ENCODE peak calls at places on chromosomes 7 and 10, in seven cellular contexts. T is OCI-LY7, C is neuronal stem cell, S is hepatocyte, N is IMR-90, P is fibroblast of lung, Z is GM23338. H is an unnamed sample.

GRCh38 chr7:98826811-98827231 is 43.0 kb downstream of the TMEM130 start:
- DNase-seq in P (peak; percentile 8), S (no peak), T (no peak), Z (peak; percentile 48), C (no peak), N (no peak), H (no peak)

GRCh38 chr10:48444266-48444665 is 137.8 kb downstream of the MAPK8 start:
- DNase-seq in P (peak; percentile 49), C (peak; percentile 29), T (peak; percentile 16), N (peak; percentile 51), S (peak; percentile 23), Z (peak; percentile 60), H (no peak)

GRCh38 chr7:32921896-32922295 is 30.3 kb upstream of the KBTBD2 start:
- DNase-seq in N (peak; percentile 78), S (no peak), T (no peak), Z (no peak), P (no peak), C (no peak), H (no peak)

GRCh38 chr10:1651280-1651975 is 85.9 kb downstream of the ADARB2 start:
- DNase-seq in T (no peak), N (no peak), S (no peak), C (no peak), Z (no peak), P (no peak), H (no peak)

GRCh38 chr10:88271736-88272135 is 311.4 kb downstream of the RNLS start:
- DNase-seq in C (no peak), P (peak; percentile 42), Z (no peak), T (no peak), N (peak; percentile 43), S (no peak), H (no peak)

GRCh38 chr10:70664702-70665195 is 7.6 kb upstream of the ADAMTS14 start:
- DNase-seq in C (no peak), N (peak; percentile 95), P (peak; percentile 96), T (peak; percentile 24), S (peak; percentile 39), Z (no peak), H (peak; percentile 51)

GRCh38 chr10:46550795-46551700 is 5.4 kb downstream of the GPRIN2 start:
- DNase-seq in P (no peak), N (no peak), C (no peak), T (no peak), Z (no peak), S (no peak), H (no peak)

GRCh38 chr7:90690159-90690858 is 94.2 kb downstream of the CDK14 start:
- DNase-seq in P (no peak), Z (no peak), S (no peak), C (no peak), T (peak; percentile 51), N (no peak), H (no peak)

GRCh38 chr10:123967626-123968243 is 76.1 kb upstream of the CPXM2 start:
- DNase-seq in C (peak; percentile 74), Z (peak; percentile 92), T (peak; percentile 50), S (peak; percentile 86), N (peak; percentile 11), P (peak; percentile 37), H (no peak)

GRCh38 chr7:151745090-151745638 is 131.8 kb downstream of the PRKAG2 start:
- DNase-seq in C (no peak), T (no peak), Z (no peak), P (peak; percentile 95), S (peak; percentile 91), N (peak; percentile 89), H (peak; percentile 96)

GRCh38 chr7:7821517-7821916 is 103.1 kb upstream of the RPA3 start:
- DNase-seq in S (no peak), Z (peak; percentile 30), N (no peak), P (no peak), T (no peak), C (no peak), H (no peak)

GRCh38 chr7:30613366-30614325 is 19.0 kb downstream of the GARS1 start:
- DNase-seq in P (no peak), C (no peak), N (no peak), Z (no peak), T (no peak), S (no peak), H (no peak)

GRCh38 chr7:77885155-77885554 is 86.6 kb downstream of the PHTF2 start:
- DNase-seq in N (no peak), Z (no peak), P (no peak), C (no peak), T (no peak), S (no peak), H (no peak)

GRCh38 chr10:124899151-124899550 is 42.8 kb upstream of the ZRANB1 start:
- DNase-seq in P (no peak), S (no peak), N (no peak), Z (no peak), T (no peak), C (no peak), H (no peak)

GRCh38 chr10:98088186-98088971 is 46.1 kb upstream of the R3HCC1L start:
- DNase-seq in Z (no peak), T (no peak), P (no peak), C (no peak), S (no peak), N (no peak), H (no peak)

GRCh38 chr7:102165136-102165535 is 121.5 kb upstream of the SH2B2 start:
- DNase-seq in S (no peak), P (peak; percentile 4), T (no peak), N (no peak), Z (no peak), C (no peak), H (no peak)

GRCh38 chr10:128043259-128044045 is 82.8 kb downstream of the MKI67 start:
- DNase-seq in P (no peak), T (no peak), Z (no peak), N (no peak), C (no peak), S (no peak), H (no peak)

GRCh38 chr10:21363753-21364104 is 161.8 kb downstream of the SKIDA1 start:
- DNase-seq in N (no peak), Z (no peak), S (no peak), P (no peak), T (no peak), C (no peak), H (peak; percentile 29)

GRCh38 chr10:6200588-6201510 is 1.9 kb upstream of the PFKFB3 start:
- DNase-seq in N (peak; percentile 35), C (peak; percentile 24), S (no peak), T (peak; percentile 74), Z (peak; percentile 55), P (peak; percentile 67), H (no peak)

GRCh38 chr7:140485463-140486265 is 6.4 kb upstream of the MKRN1 start:
- DNase-seq in Z (peak; percentile 35), N (no peak), T (no peak), P (no peak), C (no peak), S (no peak), H (peak; percentile 44)

GRCh38 chr7:118109607-118110006 is 74.4 kb upstream of the LSM8 start:
- DNase-seq in T (no peak), C (no peak), S (peak; percentile 50), Z (no peak), N (no peak), P (no peak), H (peak; percentile 59)

GRCh38 chr7:13115157-13115772 is 427.8 kb downstream of the ARL4A start:
- DNase-seq in Z (peak; percentile 62), T (no peak), N (peak; percentile 16), P (peak; percentile 68), C (peak; percentile 39), S (peak; percentile 23), H (no peak)

GRCh38 chr10:4459531-4459930 is 366.5 kb upstream of the AKR1E2 start:
- DNase-seq in P (peak; percentile 14), Z (no peak), S (peak; percentile 76), N (peak; percentile 70), C (no peak), T (no peak), H (no peak)

GRCh38 chr10:125148576-125148975 is 11.8 kb downstream of the CTBP2 start:
- DNase-seq in Z (no peak), S (no peak), P (no peak), N (no peak), C (no peak), T (no peak), H (no peak)

GRCh38 chr7:46752881-46753366 is 829.0 kb downstream of the TNS3 start:
- DNase-seq in S (no peak), C (no peak), T (no peak), Z (no peak), N (peak; percentile 77), P (peak; percentile 82), H (peak; percentile 96)

DNA sequence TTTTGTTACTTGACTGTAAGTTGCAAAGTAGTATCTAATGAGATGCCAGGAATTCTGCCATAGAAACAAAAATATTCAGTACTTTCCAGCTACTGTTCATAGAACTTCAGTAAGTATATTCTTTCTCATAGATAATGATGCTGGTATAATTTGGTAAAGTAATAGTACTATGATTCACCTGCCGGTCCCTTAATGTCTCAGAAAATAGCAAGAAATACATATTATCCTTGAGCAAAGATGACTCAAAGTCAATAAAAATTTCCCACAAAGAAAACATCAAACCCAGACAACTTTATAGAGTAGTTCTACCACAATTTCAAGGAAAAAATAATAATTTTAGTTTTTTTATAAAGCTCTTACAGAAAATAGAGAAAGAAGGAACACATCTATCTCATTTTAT is 105.4 kb downstream of the EPDR1 start:
- DNase-seq in N (no peak), P (no peak), Z (no peak), S (no peak), T (no peak), C (no peak), H (no peak)
- H2AFZ ChIP-seq in N (no peak overlapping the region), P (no peak overlapping the region), Z (no peak overlapping the region), S (no peak overlapping the region), T (no peak overlapping the region), C (no peak overlapping the region), H (no peak overlapping the region)

GRCh38 chr10:129963076-129963830 is 821 bp downstream of the EBF3 start:
- DNase-seq in C (peak; percentile 57), Z (peak; percentile 71), N (peak; percentile 40), S (peak; percentile 47), P (no peak), T (no peak), H (no peak)
- H3K4me3 ChIP-seq in C (peak overlapping the region; percentile 80), Z (peak overlapping the region; percentile 64), N (peak overlapping the region; percentile 39), S (peak overlapping the region; percentile 67), P (peak overlapping the region; percentile 28), T (no peak overlapping the region), H (no peak overlapping the region)

GRCh38 chr7:17256375-17256774 is 42.1 kb upstream of the AHR start:
- DNase-seq in S (no peak), Z (no peak), P (no peak), C (no peak), T (no peak), N (no peak), H (no peak)
- H2AFZ ChIP-seq in S (no peak overlapping the region), Z (no peak overlapping the region), P (no peak overlapping the region), C (no peak overlapping the region), T (no peak overlapping the region), N (no peak overlapping the region), H (no peak overlapping the region)

GRCh38 chr7:143882611-143883078 is 19.3 kb downstream of the TCAF1 start:
- DNase-seq in P (peak; percentile 69), T (no peak), C (peak; percentile 75), S (peak; percentile 87), N (peak; percentile 56), Z (peak; percentile 49), H (peak; percentile 62)

GRCh38 chr7:143885951-143886350 is 16.0 kb downstream of the TCAF1 start:
- DNase-seq in S (no peak), P (no peak), C (no peak), N (no peak), Z (no peak), T (no peak), H (no peak)

GRCh38 chr7:143882020-143882610 is 19.9 kb downstream of the TCAF1 start:
- DNase-seq in S (peak; percentile 86), C (peak; percentile 79), Z (peak; percentile 74), T (no peak), N (peak; percentile 59), P (peak; percentile 90), H (no peak)

GRCh38 chr7:143884978-143885559 is 16.9 kb downstream of the TCAF1 start:
- DNase-seq in C (peak; percentile 63), T (no peak), S (peak; percentile 84), P (peak; percentile 76), N (peak; percentile 72), Z (peak; percentile 92), H (no peak)

GRCh38 chr7:143884276-143884977 is 17.5 kb downstream of the TCAF1 start:
- DNase-seq in P (no peak), Z (no peak), S (no peak), T (no peak), C (no peak), N (no peak), H (no peak)
- H3K4me3 ChIP-seq in P (peak overlapping the region; percentile 89), Z (peak overlapping the region; percentile 83), S (peak overlapping the region; percentile 77), T (no peak overlapping the region), C (peak overlapping the region; percentile 85), N (peak overlapping the region; percentile 98), H (no peak overlapping the region)